ENCODE peak calls at places on chromosome 9, in ten cellular contexts. H is BE2C; E is heart left ventricle; K is cardiac fibroblast; A is lung; F is A549; J is AG09309; V is left ventricle myocardium inferior; G is lower leg skin; Q is CD8-positive, alpha-beta T cell. S is an unnamed sample.

GRCh38 chr9:97740848-97741821 is 44.0 kb upstream of the XPA start:
- DNase-seq in A (peak), E (peak), Q (peak), G (no peak), K (peak), V (peak), F (no peak), H (peak), J (no peak), S (no peak)

GRCh38 chr9:29289365-29289764 is 1716.1 kb upstream of the C9orf72 start:
- DNase-seq in K (no peak), E (no peak), V (no peak), A (no peak), Q (no peak), J (no peak), G (no peak), F (no peak), H (no peak), S (no peak)

GRCh38 chr9:127185931-127186781 is 63.7 kb upstream of the ANGPTL2 start:
- DNase-seq in V (peak), A (peak), J (peak), E (peak), G (peak), K (peak), H (no peak), F (no peak), Q (no peak), S (no peak)

GRCh38 chr9:24899463-24899862 is 353.8 kb upstream of the IZUMO3 start:
- DNase-seq in V (no peak), A (no peak), F (no peak), G (no peak), H (no peak), J (no peak), Q (no peak), E (no peak), K (no peak), S (no peak)

GRCh38 chr9:120100595-120100994 is 479.4 kb downstream of the CDK5RAP2 start:
- DNase-seq in G (no peak), Q (no peak), J (no peak), E (no peak), H (no peak), K (no peak), V (no peak), F (no peak), A (no peak), S (no peak)

GRCh38 chr9:97594414-97594921 is 38.7 kb downstream of the TSTD2 start:
- DNase-seq in Q (no peak), E (peak), K (no peak), H (peak), A (no peak), J (no peak), G (no peak), V (peak), F (no peak), S (no peak)

GRCh38 chr9:9912459-9912858 is 700.3 kb downstream of the PTPRD start:
- DNase-seq in E (no peak), Q (no peak), V (no peak), G (no peak), A (no peak), H (no peak), J (no peak), F (no peak), K (no peak), S (no peak)

GRCh38 chr9:109806506-109807115 is 26.6 kb downstream of the PALM2AKAP2 start:
- DNase-seq in V (no peak), J (no peak), Q (no peak), A (no peak), G (no peak), K (peak), H (no peak), F (no peak), E (no peak), S (no peak)

GRCh38 chr9:37030591-37030939 is 3.5 kb downstream of the PAX5 start:
- DNase-seq in F (no peak), J (no peak), A (no peak), V (no peak), E (no peak), H (no peak), K (no peak), Q (no peak), G (no peak), S (no peak)

GRCh38 chr9:27278374-27278773 is 18.6 kb downstream of the EQTN start:
- DNase-seq in K (peak), E (no peak), G (peak), H (no peak), J (no peak), F (no peak), A (no peak), V (no peak), Q (no peak), S (no peak)

GRCh38 chr9:69385474-69386091 is 60.6 kb downstream of the ENTREP1 start:
- DNase-seq in H (no peak), V (no peak), J (no peak), A (no peak), E (no peak), K (no peak), G (no peak), F (no peak), Q (no peak), S (no peak)

GRCh38 chr9:137397675-137398423 is 25.1 kb downstream of the EXD3 start:
- DNase-seq in Q (no peak), E (no peak), J (no peak), K (no peak), V (no peak), F (no peak), G (no peak), H (no peak), A (no peak), S (no peak)

GRCh38 chr9:107707915-107708441 is 218.4 kb upstream of the KLF4 start:
- DNase-seq in Q (no peak), H (no peak), J (no peak), F (peak), E (no peak), A (no peak), G (no peak), K (peak), V (no peak), S (no peak)

GRCh38 chr9:110623462-110624025 is 44.0 kb upstream of the SVEP1 start:
- DNase-seq in J (no peak), H (peak), V (no peak), Q (no peak), G (peak), K (peak), E (no peak), A (peak), F (peak), S (no peak)

GRCh38 chr9:108478871-108479332 is 376.9 kb downstream of the ACTL7B start:
- DNase-seq in F (peak), J (peak), H (no peak), G (peak), E (no peak), K (peak), V (no peak), A (no peak), Q (no peak), S (no peak)

GRCh38 chr9:95484225-95484624 is 32.5 kb downstream of the PTCH1 start:
- DNase-seq in H (no peak), V (no peak), J (no peak), Q (no peak), G (no peak), K (no peak), E (no peak), F (no peak), A (no peak), S (no peak)

GRCh38 chr9:70170151-70170795 is 88.5 kb upstream of the SMC5 start:
- DNase-seq in J (no peak), G (no peak), E (no peak), Q (no peak), V (no peak), F (no peak), H (no peak), A (no peak), K (no peak), S (no peak)

GRCh38 chr9:121249563-121249962 is 18.4 kb upstream of the GSN start:
- DNase-seq in E (no peak), V (no peak), Q (no peak), G (no peak), K (no peak), J (no peak), H (no peak), F (no peak), A (no peak), S (no peak)

GRCh38 chr9:85943757-85944430 is 2.9 kb downstream of the NAA35 start:
- DNase-seq in E (no peak), V (no peak), A (no peak), K (no peak), G (no peak), J (no peak), Q (no peak), F (no peak), H (no peak), S (no peak)

GRCh38 chr9:114847492-114848417 is 41.9 kb upstream of the TNFSF15 start:
- DNase-seq in K (no peak), V (no peak), E (no peak), F (no peak), H (no peak), A (no peak), G (no peak), Q (no peak), J (no peak), S (no peak)

GRCh38 chr9:98083566-98084135 is 27.1 kb downstream of the NANS start:
- DNase-seq in A (no peak), H (no peak), J (no peak), F (no peak), G (no peak), E (no peak), V (no peak), Q (no peak), K (no peak), S (no peak)

GRCh38 chr9:70197384-70198039 is 61.3 kb upstream of the SMC5 start:
- DNase-seq in G (no peak), E (no peak), V (no peak), A (no peak), H (no peak), K (no peak), Q (no peak), J (no peak), F (no peak), S (no peak)

GRCh38 chr9:121399883-121400607 is 30.0 kb upstream of the STOM start:
- DNase-seq in J (peak), A (no peak), K (peak), H (no peak), E (no peak), F (peak), G (no peak), V (no peak), Q (peak), S (no peak)

GRCh38 chr9:137269231-137269772 is 8.2 kb upstream of the TOR4A start:
- DNase-seq in H (no peak), G (no peak), E (peak), A (peak), K (no peak), J (no peak), Q (no peak), F (no peak), V (no peak), S (no peak)

GRCh38 chr9:21945606-21946005 is 48.6 kb downstream of the CDKN2A start:
- DNase-seq in A (no peak), V (no peak), G (no peak), F (no peak), E (no peak), Q (no peak), K (no peak), J (no peak), H (no peak), S (no peak)
- TF ChIP-seq CTCF in A (no peak), V (no peak), G (no peak), F (no peak), E (no peak), Q (no peak), K (no peak), J (no peak), H (no peak), S (no peak)

DNA sequence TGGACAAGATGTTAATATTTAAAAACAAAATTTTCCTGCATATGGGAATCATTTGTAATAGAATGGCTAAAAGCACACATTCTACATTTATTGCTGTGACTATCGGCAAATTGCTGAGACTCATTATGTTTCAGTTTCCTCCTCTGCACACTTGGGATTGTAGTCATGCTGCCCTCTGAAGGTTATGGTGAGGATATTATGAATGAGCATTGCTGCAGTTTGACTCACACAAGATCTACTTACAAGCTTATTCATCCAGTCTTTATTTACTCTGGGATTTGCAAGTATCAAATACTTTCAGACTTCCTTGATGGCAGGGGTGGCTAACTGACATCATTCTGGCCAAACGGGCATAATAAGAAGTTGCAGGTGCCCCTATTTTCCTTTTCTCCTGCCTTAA is 9.5 kb upstream of the NFIL3 start:
- DNase-seq in G (no peak), F (peak), K (peak), H (no peak), V (no peak), A (no peak), Q (no peak), E (no peak), J (peak), S (no peak)
- TF ChIP-seq CTCF in G (no peak), F (peak), K (peak), H (peak), V (peak), A (peak), Q (peak), E (peak), J (peak), S (peak)

GRCh38 chr9:16133032-16133431 is 580.2 kb downstream of the CCDC171 start:
- DNase-seq in E (no peak), Q (no peak), G (no peak), H (no peak), A (no peak), V (no peak), F (no peak), K (no peak), J (no peak), S (no peak)

GRCh38 chr9:16133556-16134227 is 580.8 kb downstream of the CCDC171 start:
- DNase-seq in G (no peak), K (peak), Q (no peak), F (peak), J (no peak), H (peak), E (peak), V (peak), A (peak), S (no peak)

GRCh38 chr9:16132513-16132912 is 579.7 kb downstream of the CCDC171 start:
- DNase-seq in G (no peak), K (peak), Q (no peak), F (no peak), H (no peak), V (no peak), J (peak), A (no peak), E (no peak), S (no peak)

GRCh38 chr9:16134351-16134750 is 581.5 kb downstream of the CCDC171 start:
- DNase-seq in Q (no peak), F (no peak), H (no peak), K (no peak), A (no peak), V (no peak), G (no peak), J (no peak), E (no peak), S (no peak)

DNA sequence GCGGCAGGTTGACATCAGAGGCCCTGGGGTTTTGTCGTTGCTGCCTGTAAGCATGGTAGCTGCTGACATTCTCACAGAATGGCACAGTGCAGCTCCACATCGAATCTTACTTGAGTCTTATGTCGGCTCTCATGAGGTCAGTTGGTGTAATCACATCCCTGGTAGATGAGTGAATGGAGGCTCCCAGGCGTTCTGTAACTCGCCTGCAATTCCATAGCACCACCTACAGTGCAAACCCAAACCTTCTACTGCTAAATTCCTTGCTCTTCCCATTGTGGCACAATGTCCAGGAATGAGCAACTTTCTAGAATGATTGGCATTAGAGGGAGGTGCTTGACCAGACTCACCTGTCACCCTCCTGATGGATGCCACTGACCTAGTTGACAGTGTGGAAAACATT is 578.4 kb downstream of the CCDC171 start:
- DNase-seq in A (no peak), K (peak), G (no peak), E (no peak), V (no peak), Q (no peak), F (no peak), J (no peak), H (no peak), S (no peak)
- TF ChIP-seq CTCF in A (no peak), K (peak), G (no peak), E (no peak), V (peak), Q (no peak), F (no peak), J (peak), H (peak), S (no peak)

GRCh38 chr9:14322211-14323082 is 8.5 kb upstream of the NFIB start:
- DNase-seq in A (peak), Q (peak), K (peak), E (peak), H (peak), V (peak), J (no peak), F (peak), G (peak), S (peak)
- TF ChIP-seq CTCF in A (peak), Q (no peak), K (peak), E (peak), H (peak), V (peak), J (peak), F (peak), G (no peak), S (no peak)

GRCh38 chr9:116594552-116594951 is 92.6 kb upstream of the TRIM32 start:
- DNase-seq in G (peak), J (peak), A (no peak), V (no peak), K (peak), Q (no peak), F (no peak), H (no peak), E (peak), S (no peak)

GRCh38 chr9:116605060-116605459 is 82.0 kb upstream of the TRIM32 start:
- DNase-seq in E (no peak), H (no peak), G (no peak), A (no peak), K (no peak), Q (no peak), F (no peak), J (no peak), V (no peak), S (no peak)

GRCh38 chr9:116596646-116597045 is 90.5 kb upstream of the TRIM32 start:
- DNase-seq in A (no peak), J (no peak), V (no peak), F (no peak), E (no peak), G (no peak), H (no peak), K (no peak), Q (no peak), S (no peak)

GRCh38 chr9:116599342-116599884 is 87.7 kb upstream of the TRIM32 start:
- DNase-seq in J (no peak), G (no peak), Q (no peak), E (no peak), H (no peak), K (no peak), A (no peak), F (peak), V (no peak), S (no peak)
- TF ChIP-seq CTCF in J (no peak), G (no peak), Q (no peak), E (no peak), H (peak), K (peak), A (no peak), F (no peak), V (no peak), S (no peak)

GRCh38 chr9:11045589-11045988 is 432.8 kb upstream of the PTPRD start:
- DNase-seq in F (no peak), J (no peak), G (no peak), V (no peak), Q (no peak), A (no peak), H (no peak), K (no peak), E (no peak), S (no peak)
- TF ChIP-seq CTCF in F (no peak), J (no peak), G (no peak), V (no peak), Q (no peak), A (no peak), H (no peak), K (no peak), E (no peak), S (no peak)

GRCh38 chr9:112921549-112921948 is 30.9 kb upstream of the SLC46A2 start:
- DNase-seq in K (peak), V (no peak), F (no peak), Q (no peak), G (no peak), A (no peak), E (no peak), H (peak), J (peak), S (no peak)

DNA sequence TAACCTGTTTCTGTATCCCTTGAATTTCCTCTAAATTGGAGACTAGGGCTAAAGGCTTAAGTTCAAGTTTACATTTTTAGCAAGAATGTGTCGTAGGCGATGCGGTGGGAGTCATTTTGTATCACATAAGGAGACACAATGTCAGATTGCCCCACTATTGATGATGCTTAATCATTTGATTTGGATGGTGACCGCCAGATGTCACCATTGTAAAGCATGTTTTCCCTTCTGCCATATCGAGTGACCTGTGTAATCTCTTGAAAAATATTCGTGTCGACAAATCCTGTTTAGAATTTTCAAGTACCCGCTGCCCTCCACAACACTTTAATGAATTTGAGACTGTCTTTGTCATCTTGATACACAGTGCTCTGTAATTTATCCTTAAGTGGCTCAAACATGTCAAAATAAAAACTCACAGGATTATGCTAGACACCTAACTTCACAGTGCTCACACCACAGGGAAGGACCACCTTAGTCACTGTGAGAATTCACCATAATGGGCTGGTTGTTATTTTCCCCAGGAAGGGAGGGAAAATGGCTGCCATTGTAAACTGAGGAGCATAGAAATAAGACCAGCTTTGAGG is 34.5 kb upstream of the SLC46A2 start:
- DNase-seq in G (no peak), V (no peak), F (peak), J (no peak), Q (no peak), H (peak), E (no peak), K (peak), A (no peak), S (no peak)
- TF ChIP-seq CTCF in G (no peak), V (peak), F (peak), J (peak), Q (no peak), H (peak), E (peak), K (peak), A (no peak), S (no peak)

GRCh38 chr9:19660019-19660418 is 128.8 kb downstream of the SLC24A2 start:
- DNase-seq in K (no peak), A (no peak), Q (no peak), J (no peak), G (no peak), V (no peak), F (no peak), H (no peak), E (no peak), S (no peak)
- TF ChIP-seq CTCF in K (no peak), A (no peak), Q (no peak), J (no peak), G (no peak), V (no peak), F (no peak), H (no peak), E (no peak), S (no peak)

S was measured in natural killer cell.